ENCODE peak calls at places on chromosomes 12 and 14, in seven cellular contexts. One of them, this sample, is unnamed.

GRCh38 chr12:68450947-68451260 is 118.7 kb upstream of the MDM1 start:
- DNase-seq in CD8-positive, alpha-beta T cell: no peak
- DNase-seq in cardiac fibroblast: no peak
- DNase-seq in iPS DF 6.9: no peak
- DNase-seq in pancreas: no peak
- DNase-seq in H7: no peak
- DNase-seq in PC-9: no peak
- DNase-seq in this sample: no peak

GRCh38 chr14:32077081-32078029 is at the start of gene ARHGAP5:
- DNase-seq in H7: peak; percentile 80
- DNase-seq in PC-9: peak; percentile 6
- DNase-seq in CD8-positive, alpha-beta T cell: peak; percentile 47
- DNase-seq in cardiac fibroblast: peak; percentile 33
- DNase-seq in iPS DF 6.9: no peak
- DNase-seq in pancreas: no peak
- DNase-seq in this sample: peak; percentile 54

GRCh38 chr14:85531141-85531593 is 1.2 kb downstream of the FLRT2 start:
- DNase-seq in iPS DF 6.9: no peak
- DNase-seq in pancreas: peak; percentile 59
- DNase-seq in H7: peak; percentile 70
- DNase-seq in PC-9: no peak
- DNase-seq in cardiac fibroblast: peak; percentile 87
- DNase-seq in CD8-positive, alpha-beta T cell: no peak
- DNase-seq in this sample: peak; percentile 79

GRCh38 chr12:68745376-68745903 is 536 bp upstream of the SLC35E3 start:
- DNase-seq in CD8-positive, alpha-beta T cell: no peak
- DNase-seq in iPS DF 6.9: no peak
- DNase-seq in PC-9: no peak
- DNase-seq in H7: no peak
- DNase-seq in cardiac fibroblast: no peak
- DNase-seq in pancreas: no peak
- DNase-seq in this sample: peak; percentile 1

GRCh38 chr14:61428261-61428660 is 106.9 kb downstream of the PRKCH start:
- DNase-seq in cardiac fibroblast: no peak
- DNase-seq in PC-9: no peak
- DNase-seq in pancreas: no peak
- DNase-seq in H7: no peak
- DNase-seq in CD8-positive, alpha-beta T cell: no peak
- DNase-seq in iPS DF 6.9: no peak
- DNase-seq in this sample: no peak

GRCh38 chr12:80761818-80762217 is 45.1 kb downstream of the MYF5 start:
- DNase-seq in cardiac fibroblast: no peak
- DNase-seq in H7: no peak
- DNase-seq in pancreas: no peak
- DNase-seq in CD8-positive, alpha-beta T cell: no peak
- DNase-seq in PC-9: no peak
- DNase-seq in iPS DF 6.9: no peak
- DNase-seq in this sample: no peak

GRCh38 chr12:121797937-121798801 is 4.7 kb upstream of the RHOF start:
- DNase-seq in CD8-positive, alpha-beta T cell: no peak
- DNase-seq in H7: peak; percentile 74
- DNase-seq in iPS DF 6.9: no peak
- DNase-seq in pancreas: peak; percentile 83
- DNase-seq in PC-9: no peak
- DNase-seq in cardiac fibroblast: peak; percentile 48
- DNase-seq in this sample: peak; percentile 54

GRCh38 chr12:124917841-124918621 is 3.6 kb upstream of the UBC start:
- DNase-seq in iPS DF 6.9: no peak
- DNase-seq in CD8-positive, alpha-beta T cell: no peak
- DNase-seq in pancreas: no peak
- DNase-seq in PC-9: peak; percentile 69
- DNase-seq in cardiac fibroblast: no peak
- DNase-seq in H7: no peak
- DNase-seq in this sample: no peak

GRCh38 chr14:96205994-96206392 is 1.4 kb downstream of the BDKRB2 start:
- DNase-seq in CD8-positive, alpha-beta T cell: no peak
- DNase-seq in H7: peak; percentile 47
- DNase-seq in pancreas: no peak
- DNase-seq in cardiac fibroblast: no peak
- DNase-seq in iPS DF 6.9: no peak
- DNase-seq in PC-9: no peak
- DNase-seq in this sample: no peak

GRCh38 chr14:67911506-67911905 is 91.9 kb downstream of the RAD51B start:
- DNase-seq in pancreas: no peak
- DNase-seq in iPS DF 6.9: no peak
- DNase-seq in H7: no peak
- DNase-seq in CD8-positive, alpha-beta T cell: no peak
- DNase-seq in PC-9: no peak
- DNase-seq in cardiac fibroblast: peak; percentile 20
- DNase-seq in this sample: no peak

GRCh38 chr12:115983226-115983798 is 294.2 kb downstream of the MED13L start:
- DNase-seq in PC-9: no peak
- DNase-seq in pancreas: no peak
- DNase-seq in H7: peak; percentile 36
- DNase-seq in cardiac fibroblast: no peak
- DNase-seq in iPS DF 6.9: peak; percentile 52
- DNase-seq in CD8-positive, alpha-beta T cell: no peak
- DNase-seq in this sample: no peak

GRCh38 chr12:14394317-14395058 is 29.0 kb downstream of the ATF7IP start:
- DNase-seq in CD8-positive, alpha-beta T cell: peak; percentile 52
- DNase-seq in H7: peak; percentile 35
- DNase-seq in iPS DF 6.9: peak; percentile 22
- DNase-seq in PC-9: no peak
- DNase-seq in pancreas: no peak
- DNase-seq in cardiac fibroblast: peak; percentile 86
- DNase-seq in this sample: peak; percentile 93

GRCh38 chr12:53219956-53220856 is 11.8 kb downstream of the RARG start:
- DNase-seq in PC-9: peak; percentile 57
- DNase-seq in iPS DF 6.9: no peak
- DNase-seq in H7: peak; percentile 94
- DNase-seq in CD8-positive, alpha-beta T cell: peak; percentile 90
- DNase-seq in pancreas: peak; percentile 50
- DNase-seq in cardiac fibroblast: peak; percentile 78
- DNase-seq in this sample: peak; percentile 82

GRCh38 chr14:101189962-101190560 is 286.5 kb upstream of the RTL1 start:
- DNase-seq in CD8-positive, alpha-beta T cell: no peak
- DNase-seq in iPS DF 6.9: no peak
- DNase-seq in H7: no peak
- DNase-seq in cardiac fibroblast: no peak
- DNase-seq in PC-9: no peak
- DNase-seq in pancreas: no peak
- DNase-seq in this sample: no peak

DNA sequence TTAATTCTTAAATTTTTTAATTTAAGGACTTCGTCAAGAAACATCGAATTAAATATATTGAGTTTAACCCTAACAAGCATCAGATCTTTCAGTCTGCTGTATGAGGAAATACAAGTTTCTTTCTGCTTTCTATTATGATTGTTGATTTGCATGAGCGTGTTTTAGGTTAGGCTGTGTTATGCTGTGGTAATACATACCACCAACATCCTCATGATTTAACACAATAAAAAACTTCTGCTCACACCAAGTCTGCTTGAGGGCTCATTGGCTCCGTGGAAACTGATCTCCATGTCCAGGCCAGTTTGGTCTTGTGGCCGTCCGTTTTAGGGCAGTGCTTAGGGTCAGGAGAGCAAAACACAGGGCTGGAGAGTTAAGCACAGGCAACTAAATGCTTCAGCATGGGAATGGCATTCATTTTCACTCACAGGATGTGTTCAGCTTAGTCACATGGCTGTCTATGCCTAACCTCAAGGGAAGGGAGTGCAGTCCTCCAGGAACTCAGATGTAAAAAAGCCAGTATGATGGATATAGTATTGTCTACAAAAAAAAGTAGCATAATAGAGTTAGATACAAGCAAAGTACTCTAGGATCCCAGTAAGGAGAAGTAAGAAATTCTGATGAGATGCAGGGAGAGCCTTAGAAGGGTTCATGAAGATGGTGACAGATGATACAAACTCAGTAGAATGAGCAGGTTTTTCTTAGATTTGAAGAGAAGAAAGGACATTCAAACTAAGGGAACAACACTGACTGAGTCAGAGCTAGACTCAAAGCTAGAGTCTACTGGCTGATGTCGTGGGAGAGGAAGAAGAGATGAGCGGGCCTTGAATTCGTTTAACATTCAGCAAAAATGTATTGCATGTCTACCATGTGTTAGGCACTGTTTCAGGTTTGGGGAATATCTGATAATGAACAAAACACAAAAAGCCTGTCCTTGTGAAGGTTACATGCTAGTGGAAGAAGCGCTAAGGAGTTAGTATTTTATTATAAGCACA is 16.3 kb downstream of the MARK3 start:
- DNase-seq in pancreas: no peak
- DNase-seq in CD8-positive, alpha-beta T cell: no peak
- DNase-seq in PC-9: peak; percentile 22
- DNase-seq in iPS DF 6.9: no peak
- DNase-seq in H7: no peak
- DNase-seq in cardiac fibroblast: peak; percentile 72
- DNase-seq in this sample: peak; percentile 77
- H3K4me3 ChIP-seq in pancreas: no peak overlapping the region
- H3K4me3 ChIP-seq in CD8-positive, alpha-beta T cell: no peak overlapping the region
- H3K4me3 ChIP-seq in PC-9: no peak overlapping the region
- H3K4me3 ChIP-seq in iPS DF 6.9: no peak overlapping the region
- H3K4me3 ChIP-seq in H7: no peak overlapping the region
- H3K4me3 ChIP-seq in cardiac fibroblast: peak overlapping the region; percentile 16
- H3K4me3 ChIP-seq in this sample: no peak overlapping the region

DNA sequence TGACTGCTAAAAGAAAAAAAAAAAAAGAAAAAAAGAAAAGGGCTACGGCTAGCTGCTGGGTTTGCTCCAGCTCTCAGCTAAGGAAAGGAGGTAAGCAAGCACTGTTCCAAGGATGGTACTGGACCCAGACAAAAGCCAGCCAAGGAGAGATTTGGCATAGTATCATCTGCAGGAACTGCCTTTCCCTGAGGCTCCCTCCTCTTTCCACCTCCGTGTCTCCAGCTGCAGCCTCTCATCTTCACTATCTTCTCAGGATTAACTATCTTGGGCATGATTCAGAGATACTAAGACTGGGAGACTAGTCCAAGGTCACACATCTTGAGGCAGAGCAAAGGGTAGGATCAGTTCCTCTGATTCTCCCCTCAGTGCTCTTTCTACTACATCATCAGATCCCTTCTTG is 6.0 kb downstream of the KITLG start:
- DNase-seq in CD8-positive, alpha-beta T cell: no peak
- DNase-seq in iPS DF 6.9: no peak
- DNase-seq in H7: no peak
- DNase-seq in PC-9: no peak
- DNase-seq in pancreas: no peak
- DNase-seq in cardiac fibroblast: peak; percentile 14
- DNase-seq in this sample: no peak
- H3K4me3 ChIP-seq in CD8-positive, alpha-beta T cell: no peak overlapping the region
- H3K4me3 ChIP-seq in iPS DF 6.9: no peak overlapping the region
- H3K4me3 ChIP-seq in H7: no peak overlapping the region
- H3K4me3 ChIP-seq in PC-9: no peak overlapping the region
- H3K4me3 ChIP-seq in pancreas: no peak overlapping the region
- H3K4me3 ChIP-seq in cardiac fibroblast: no peak overlapping the region
- H3K4me3 ChIP-seq in this sample: no peak overlapping the region

GRCh38 chr14:23009939-23010718 is at the start of gene C14orf93:
- DNase-seq in pancreas: peak; percentile 86
- DNase-seq in PC-9: peak; percentile 67
- DNase-seq in CD8-positive, alpha-beta T cell: peak; percentile 79
- DNase-seq in cardiac fibroblast: peak; percentile 72
- DNase-seq in iPS DF 6.9: no peak
- DNase-seq in H7: peak; percentile 96
- DNase-seq in this sample: peak; percentile 57

GRCh38 chr14:23009483-23009938 is 432 bp downstream of the C14orf93 start:
- DNase-seq in pancreas: no peak
- DNase-seq in iPS DF 6.9: no peak
- DNase-seq in CD8-positive, alpha-beta T cell: no peak
- DNase-seq in H7: no peak
- DNase-seq in PC-9: no peak
- DNase-seq in cardiac fibroblast: no peak
- DNase-seq in this sample: no peak

GRCh38 chr14:23006544-23007419 is 3.2 kb downstream of the C14orf93 start:
- DNase-seq in iPS DF 6.9: peak; percentile 96
- DNase-seq in pancreas: peak; percentile 95
- DNase-seq in PC-9: peak; percentile 92
- DNase-seq in CD8-positive, alpha-beta T cell: peak; percentile 98
- DNase-seq in H7: peak; percentile 98
- DNase-seq in cardiac fibroblast: peak; percentile 99
- DNase-seq in this sample: peak; percentile 98

GRCh38 chr14:23005861-23006534 is 3.9 kb downstream of the C14orf93 start:
- DNase-seq in pancreas: no peak
- DNase-seq in cardiac fibroblast: no peak
- DNase-seq in CD8-positive, alpha-beta T cell: no peak
- DNase-seq in PC-9: no peak
- DNase-seq in iPS DF 6.9: no peak
- DNase-seq in H7: no peak
- DNase-seq in this sample: peak; percentile 29

GRCh38 chr14:23008836-23009235 is 1.1 kb downstream of the C14orf93 start:
- DNase-seq in pancreas: no peak
- DNase-seq in H7: no peak
- DNase-seq in iPS DF 6.9: no peak
- DNase-seq in CD8-positive, alpha-beta T cell: no peak
- DNase-seq in cardiac fibroblast: no peak
- DNase-seq in PC-9: no peak
- DNase-seq in this sample: peak; percentile 32
- H3K4me3 ChIP-seq in pancreas: no peak overlapping the region
- H3K4me3 ChIP-seq in H7: no peak overlapping the region
- H3K4me3 ChIP-seq in iPS DF 6.9: no peak overlapping the region
- H3K4me3 ChIP-seq in CD8-positive, alpha-beta T cell: no peak overlapping the region
- H3K4me3 ChIP-seq in cardiac fibroblast: no peak overlapping the region
- H3K4me3 ChIP-seq in PC-9: peak overlapping the region; percentile 75
- H3K4me3 ChIP-seq in this sample: no peak overlapping the region

DNA sequence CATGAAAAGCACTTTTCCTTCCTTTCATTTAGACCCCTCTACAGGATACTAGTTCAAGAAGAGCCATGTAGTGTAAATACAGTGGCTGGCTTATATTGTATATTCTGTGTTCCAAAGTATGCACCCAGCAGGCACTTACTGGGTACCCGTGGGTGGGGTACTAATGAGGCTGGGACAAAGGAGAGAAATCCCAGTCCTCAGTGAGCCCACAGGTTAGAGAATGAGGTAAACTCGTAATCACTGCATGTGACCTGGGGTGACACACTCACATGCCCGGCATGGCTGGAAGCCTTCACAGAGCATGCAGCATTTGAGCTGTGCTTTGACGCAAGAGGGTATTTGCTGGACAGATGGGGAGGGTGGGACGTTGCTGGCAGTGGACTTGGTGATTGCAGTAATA is 17.1 kb downstream of the SLC24A4 start:
- DNase-seq in cardiac fibroblast: no peak
- DNase-seq in iPS DF 6.9: no peak
- DNase-seq in PC-9: no peak
- DNase-seq in H7: no peak
- DNase-seq in pancreas: no peak
- DNase-seq in CD8-positive, alpha-beta T cell: no peak
- DNase-seq in this sample: no peak
- H3K4me3 ChIP-seq in cardiac fibroblast: no peak overlapping the region
- H3K4me3 ChIP-seq in iPS DF 6.9: no peak overlapping the region
- H3K4me3 ChIP-seq in PC-9: no peak overlapping the region
- H3K4me3 ChIP-seq in H7: no peak overlapping the region
- H3K4me3 ChIP-seq in pancreas: no peak overlapping the region
- H3K4me3 ChIP-seq in CD8-positive, alpha-beta T cell: no peak overlapping the region
- H3K4me3 ChIP-seq in this sample: no peak overlapping the region

DNA sequence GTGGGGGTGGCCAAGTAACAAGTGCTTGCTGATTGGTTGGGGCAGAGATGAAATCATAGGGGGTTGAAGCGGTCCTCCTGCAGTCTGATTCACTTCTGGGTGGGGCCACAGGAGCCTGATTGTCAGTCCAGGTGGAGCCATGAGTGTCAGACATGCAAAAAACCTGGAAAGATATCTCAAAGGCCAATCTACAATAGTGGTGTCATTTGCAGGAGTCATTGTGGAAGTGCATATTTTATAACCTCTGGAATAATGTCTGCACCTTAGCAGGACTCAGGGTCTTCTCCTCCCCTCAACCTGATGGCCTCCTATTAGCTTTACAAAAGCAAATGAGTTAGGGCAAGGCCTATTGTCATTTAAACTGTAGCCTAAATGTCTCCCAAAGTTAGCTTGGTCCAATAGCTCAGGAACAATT is 241.4 kb downstream of the NUAK1 start:
- DNase-seq in cardiac fibroblast: no peak
- DNase-seq in CD8-positive, alpha-beta T cell: no peak
- DNase-seq in iPS DF 6.9: no peak
- DNase-seq in H7: no peak
- DNase-seq in pancreas: no peak
- DNase-seq in PC-9: no peak
- DNase-seq in this sample: no peak
- H3K4me3 ChIP-seq in cardiac fibroblast: no peak overlapping the region
- H3K4me3 ChIP-seq in CD8-positive, alpha-beta T cell: no peak overlapping the region
- H3K4me3 ChIP-seq in iPS DF 6.9: no peak overlapping the region
- H3K4me3 ChIP-seq in H7: no peak overlapping the region
- H3K4me3 ChIP-seq in pancreas: no peak overlapping the region
- H3K4me3 ChIP-seq in PC-9: no peak overlapping the region
- H3K4me3 ChIP-seq in this sample: no peak overlapping the region